ENCODE peak calls at places on chromosomes 16 and 17, in five cellular contexts. R, Y, X, Z and A are unnamed samples.
A peak's percentile ranks its signal among the peaks of the same experiment; 100 is the strongest.

GRCh38 chr17:78538033-78538776 is 39.0 kb downstream of the DNAH17 start:
- DNase-seq in R (no peak), Y (no peak), X (no peak), Z (no peak), A (no peak)

GRCh38 chr16:14302031-14302398 is 230.9 kb downstream of the MRTFB start:
- DNase-seq in R (peak; percentile 37), Y (no peak), X (peak; percentile 72), Z (peak; percentile 95), A (peak; percentile 59)

GRCh38 chr17:2695243-2695960 is 16.2 kb downstream of the CLUH start:
- DNase-seq in R (no peak), Y (no peak), X (peak; percentile 31), Z (peak; percentile 7), A (no peak)

GRCh38 chr17:8925141-8925540 is 40.4 kb downstream of the PIK3R5 start:
- DNase-seq in R (no peak), Y (no peak), X (no peak), Z (no peak), A (no peak)

GRCh38 chr17:7403043-7403901 is 625 bp downstream of the TMEM256 start:
- DNase-seq in R (peak; percentile 85), Y (peak; percentile 34), X (peak; percentile 88), Z (peak; percentile 78), A (peak; percentile 30)

GRCh38 chr17:29151567-29151966 is 28.6 kb downstream of the MYO18A start:
- DNase-seq in R (no peak), Y (peak; percentile 38), X (no peak), Z (peak; percentile 54), A (no peak)

GRCh38 chr16:50509521-50510341 is 38.5 kb upstream of the NKD1 start:
- DNase-seq in R (peak; percentile 15), Y (peak; percentile 63), X (no peak), Z (peak; percentile 19), A (peak; percentile 48)

GRCh38 chr17:82065638-82066303 is at the start of gene DUS1L:
- DNase-seq in R (no peak), Y (peak; percentile 59), X (peak; percentile 80), Z (peak; percentile 97), A (peak; percentile 86)

GRCh38 chr17:20612635-20613034 is 33.1 kb downstream of the CDRT15L2 start:
- DNase-seq in R (no peak), Y (no peak), X (no peak), Z (no peak), A (no peak)

GRCh38 chr16:85574672-85575475 is 38.2 kb upstream of the GSE1 start:
- DNase-seq in R (no peak), Y (no peak), X (no peak), Z (no peak), A (no peak)

GRCh38 chr17:19744492-19744891 is 3.6 kb downstream of the ALDH3A1 start:
- DNase-seq in R (no peak), Y (peak; percentile 26), X (no peak), Z (no peak), A (no peak)